ENCODE peak calls at places on chromosomes 3 and 15, in five cellular contexts. V is ascending aorta, I is A549, X is ovary, U is H9. E is an unnamed sample.

GRCh38 chr15:74631087-74631385 is 15.4 kb downstream of the CLK3 start:
- DNase-seq in V (no peak), I (no peak), X (no peak), U (no peak), E (no peak)

GRCh38 chr3:141482250-141482937 is 4.4 kb upstream of the RASA2 start:
- DNase-seq in V (no peak), I (peak; percentile 75), X (no peak), U (no peak), E (no peak)

GRCh38 chr3:18843188-18843587 is 305.1 kb upstream of the KCNH8 start:
- DNase-seq in V (no peak), I (no peak), X (no peak), U (no peak), E (no peak)

GRCh38 chr3:119146578-119147375 is 812 bp downstream of the TEX55 start:
- DNase-seq in V (no peak), I (no peak), X (no peak), U (no peak), E (no peak)

GRCh38 chr3:176988795-176989194 is 208.5 kb downstream of the TBL1XR1 start:
- DNase-seq in V (no peak), I (no peak), X (no peak), U (no peak), E (no peak)

GRCh38 chr3:146128179-146128578 is 32.8 kb downstream of the PLOD2 start:
- DNase-seq in V (no peak), I (no peak), X (no peak), U (no peak), E (no peak)

GRCh38 chr3:71438004-71438685 is 145.4 kb downstream of the FOXP1 start:
- DNase-seq in V (no peak), I (no peak), X (no peak), U (no peak), E (no peak)

GRCh38 chr3:23202921-23203650 is at the start of gene UBE2E2:
- DNase-seq in V (peak; percentile 85), I (peak; percentile 84), X (peak; percentile 85), U (peak; percentile 78), E (no peak)

GRCh38 chr3:81726735-81727134 is 34.7 kb downstream of the GBE1 start:
- DNase-seq in V (no peak), I (no peak), X (no peak), U (no peak), E (no peak)

GRCh38 chr3:51706788-51707731 is at the start of gene GRM2:
- DNase-seq in V (peak; percentile 69), I (no peak), X (peak; percentile 88), U (peak; percentile 95), E (no peak)

GRCh38 chr15:38671675-38672141 is 107.1 kb upstream of the RASGRP1 start:
- DNase-seq in V (no peak), I (no peak), X (no peak), U (no peak), E (no peak)

GRCh38 chr3:145266368-145266767 is 894.6 kb downstream of the PLOD2 start:
- DNase-seq in V (no peak), I (no peak), X (no peak), U (no peak), E (no peak)

GRCh38 chr15:71752604-71753289 is 57.6 kb upstream of the NR2E3 start:
- DNase-seq in V (peak; percentile 90), I (peak; percentile 93), X (no peak), U (peak; percentile 44), E (peak; percentile 36)

GRCh38 chr3:9198261-9198660 is 51.2 kb downstream of the SRGAP3 start:
- DNase-seq in V (no peak), I (no peak), X (no peak), U (no peak), E (no peak)

DNA sequence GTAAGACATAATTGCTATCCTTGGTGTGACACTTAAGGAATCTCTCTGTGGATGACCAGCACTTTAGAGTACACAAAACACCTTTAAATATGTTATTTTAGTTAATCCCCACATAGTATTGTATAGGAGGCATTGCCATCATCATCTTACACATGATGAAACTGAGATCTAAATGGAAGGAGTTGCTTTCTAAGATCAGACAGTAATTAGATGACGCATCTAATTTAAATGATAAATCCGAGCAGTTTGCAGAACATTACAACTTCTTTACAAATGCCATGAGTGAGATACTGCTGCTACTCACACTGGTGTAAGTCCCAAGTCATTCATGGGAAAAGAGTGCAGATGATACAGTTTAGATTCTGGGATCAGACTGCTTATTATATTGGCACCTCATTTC is 431.9 kb downstream of the MFSD1 start:
- DNase-seq in V (no peak), I (no peak), X (no peak), U (no peak), E (no peak)
- H3K27ac ChIP-seq in V (no peak overlapping the region), I (no peak overlapping the region), X (no peak overlapping the region), U (no peak overlapping the region), E (no peak overlapping the region)

DNA sequence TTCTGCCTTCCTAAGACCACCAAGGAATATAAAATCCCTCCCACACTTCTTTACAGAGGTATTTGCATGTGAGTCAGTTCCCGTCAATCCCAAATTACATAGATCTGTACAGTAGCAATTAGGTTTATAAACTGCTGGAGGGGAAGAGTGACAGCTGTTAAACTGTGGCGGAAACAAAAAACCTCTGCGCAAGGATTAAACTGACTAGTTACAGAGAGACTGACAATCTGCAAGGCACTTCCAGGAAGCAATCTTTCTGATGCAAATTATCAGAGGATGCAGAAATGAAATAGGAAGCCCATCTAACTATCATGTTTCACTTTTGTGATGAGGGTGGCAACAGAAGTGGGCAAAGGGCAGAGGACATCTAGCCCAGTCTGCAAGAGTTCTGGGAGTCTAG is 150.4 kb downstream of the RTP4 start:
- DNase-seq in V (no peak), I (no peak), X (no peak), U (no peak), E (no peak)
- H3K27ac ChIP-seq in V (no peak overlapping the region), I (no peak overlapping the region), X (no peak overlapping the region), U (no peak overlapping the region), E (no peak overlapping the region)

GRCh38 chr15:67070150-67070549 is 4.7 kb downstream of the SMAD3 start:
- DNase-seq in V (no peak), I (no peak), X (no peak), U (no peak), E (no peak)

GRCh38 chr15:67074886-67075229 is 9.5 kb downstream of the SMAD3 start:
- DNase-seq in V (no peak), I (no peak), X (no peak), U (no peak), E (no peak)

GRCh38 chr15:67070892-67071664 is 5.7 kb downstream of the SMAD3 start:
- DNase-seq in V (no peak), I (no peak), X (no peak), U (no peak), E (no peak)

GRCh38 chr15:67072442-67072841 is 7.0 kb downstream of the SMAD3 start:
- DNase-seq in V (no peak), I (no peak), X (no peak), U (no peak), E (no peak)

GRCh38 chr15:67072951-67073350 is 7.5 kb downstream of the SMAD3 start:
- DNase-seq in V (no peak), I (no peak), X (no peak), U (no peak), E (no peak)
- H3K27ac ChIP-seq in V (no peak overlapping the region), I (peak overlapping the region; percentile 80), X (no peak overlapping the region), U (no peak overlapping the region), E (no peak overlapping the region)

DNA sequence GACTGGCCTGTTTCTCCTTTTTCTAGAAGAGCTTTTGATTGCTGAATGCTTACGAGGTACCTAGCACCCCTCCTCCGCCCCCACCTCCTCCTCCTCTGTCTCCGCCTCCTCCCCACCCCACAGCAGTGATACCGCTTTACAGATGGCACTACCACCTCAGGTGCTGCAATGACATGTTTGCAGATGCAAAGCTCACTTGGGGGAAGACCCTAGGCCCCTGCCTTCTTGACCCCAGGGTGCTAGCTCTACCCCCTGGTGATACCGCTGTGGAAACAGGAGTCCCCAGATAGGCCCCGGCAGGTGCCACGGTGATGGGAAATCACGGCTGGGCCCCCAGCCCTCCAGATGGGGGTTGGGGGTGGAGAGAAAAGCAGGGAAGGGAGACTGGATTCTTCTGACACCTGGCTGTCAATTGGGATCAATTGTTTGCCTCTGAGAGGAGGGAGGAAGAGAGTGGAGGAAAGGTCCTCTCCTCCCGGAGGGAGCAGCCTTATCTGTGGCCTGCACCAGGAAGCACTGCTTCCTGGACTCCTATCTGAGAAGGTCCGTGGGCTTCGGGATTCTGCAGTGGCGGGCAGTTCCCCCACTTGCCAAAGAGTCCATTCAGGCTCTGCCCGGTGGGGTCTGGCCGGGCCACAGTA is 37.6 kb downstream of the DNASE1L3 start:
- DNase-seq in V (no peak), I (no peak), X (no peak), U (no peak), E (no peak)
- H3K27ac ChIP-seq in V (no peak overlapping the region), I (peak overlapping the region; percentile 98), X (no peak overlapping the region), U (no peak overlapping the region), E (no peak overlapping the region)

GRCh38 chr3:41224120-41224806 is 25.0 kb downstream of the CTNNB1 start:
- DNase-seq in V (peak; percentile 78), I (no peak), X (no peak), U (no peak), E (no peak)
- H3K27ac ChIP-seq in V (peak overlapping the region; percentile 50), I (no peak overlapping the region), X (no peak overlapping the region), U (no peak overlapping the region), E (peak overlapping the region; percentile 26)

GRCh38 chr15:99110093-99110492 is 5.2 kb downstream of the SYNM start:
- DNase-seq in V (no peak), I (no peak), X (no peak), U (no peak), E (no peak)

GRCh38 chr15:99113547-99114271 is 8.8 kb downstream of the SYNM start:
- DNase-seq in V (peak; percentile 52), I (no peak), X (no peak), U (no peak), E (no peak)

GRCh38 chr15:99109555-99110021 is 4.7 kb downstream of the SYNM start:
- DNase-seq in V (no peak), I (no peak), X (no peak), U (no peak), E (no peak)

GRCh38 chr15:99108993-99109392 is 4.1 kb downstream of the SYNM start:
- DNase-seq in V (no peak), I (no peak), X (no peak), U (no peak), E (no peak)

GRCh38 chr15:99110581-99111320 is 5.9 kb downstream of the SYNM start:
- DNase-seq in V (peak; percentile 71), I (no peak), X (no peak), U (no peak), E (no peak)
- H3K27ac ChIP-seq in V (peak overlapping the region; percentile 79), I (no peak overlapping the region), X (no peak overlapping the region), U (no peak overlapping the region), E (no peak overlapping the region)

GRCh38 chr3:112611813-112612515 is 29.0 kb downstream of the CCDC80 start:
- DNase-seq in V (no peak), I (no peak), X (no peak), U (no peak), E (no peak)

GRCh38 chr3:112619295-112619694 is 21.6 kb downstream of the CCDC80 start:
- DNase-seq in V (no peak), I (no peak), X (no peak), U (no peak), E (peak; percentile 20)

GRCh38 chr3:112615942-112616731 is 24.8 kb downstream of the CCDC80 start:
- DNase-seq in V (no peak), I (no peak), X (no peak), U (no peak), E (no peak)
- H3K27ac ChIP-seq in V (no peak overlapping the region), I (no peak overlapping the region), X (no peak overlapping the region), U (no peak overlapping the region), E (no peak overlapping the region)